ENCODE peak calls at places on chromosomes 7 and 10, in five cellular contexts. L is A549, C is psoas muscle, Q is RWPE1, P is transverse colon. E is an unnamed sample.

GRCh38 chr7:30923774-30924413 is 12.2 kb downstream of the AQP1 start:
- DNase-seq in L (no peak), C (no peak), Q (no peak), P (peak), E (no peak)

GRCh38 chr7:16114633-16115032 is 306.7 kb downstream of the CRPPA start:
- DNase-seq in L (peak), C (no peak), Q (peak), P (no peak), E (no peak)

GRCh38 chr10:77293785-77294184 is 343.8 kb downstream of the KCNMA1 start:
- DNase-seq in L (no peak), C (no peak), Q (no peak), P (no peak), E (no peak)

GRCh38 chr10:118827466-118828155 is 72.8 kb upstream of the CACUL1 start:
- DNase-seq in L (no peak), C (no peak), Q (no peak), P (no peak), E (no peak)

GRCh38 chr10:133310789-133311188 is 2.1 kb downstream of the ZNF511 start:
- DNase-seq in L (no peak), C (no peak), Q (no peak), P (no peak), E (no peak)

GRCh38 chr10:130757821-130758489 is 553.6 kb downstream of the TCERG1L start:
- DNase-seq in L (no peak), C (no peak), Q (no peak), P (no peak), E (no peak)

GRCh38 chr7:47254081-47255006 is 327.6 kb downstream of the TNS3 start:
- DNase-seq in L (peak), C (peak), Q (peak), P (peak), E (peak)

GRCh38 chr7:768881-769504 is 41.9 kb upstream of the PRKAR1B start:
- DNase-seq in L (no peak), C (peak), Q (no peak), P (no peak), E (no peak)

GRCh38 chr7:86818903-86819302 is 175.2 kb downstream of the GRM3 start:
- DNase-seq in L (no peak), C (no peak), Q (no peak), P (no peak), E (no peak)

GRCh38 chr10:84593546-84593945 is 265.2 kb downstream of the CCSER2 start:
- DNase-seq in L (no peak), C (no peak), Q (no peak), P (no peak), E (no peak)

GRCh38 chr7:33674804-33675411 is 230.4 kb upstream of the BMPER start:
- DNase-seq in L (no peak), C (no peak), Q (no peak), P (no peak), E (no peak)

GRCh38 chr10:63708421-63708820 is 187.2 kb downstream of the REEP3 start:
- DNase-seq in L (no peak), C (no peak), Q (no peak), P (no peak), E (no peak)

GRCh38 chr7:18505870-18506460 is 10.4 kb downstream of the HDAC9 start:
- DNase-seq in L (no peak), C (no peak), Q (no peak), P (no peak), E (no peak)

GRCh38 chr10:71433116-71433982 is 36.6 kb downstream of the CDH23 start:
- DNase-seq in L (no peak), C (no peak), Q (no peak), P (no peak), E (no peak)

GRCh38 chr7:154672659-154673415 is 330.1 kb downstream of the PAXIP1 start:
- DNase-seq in L (no peak), C (no peak), Q (peak), P (no peak), E (no peak)

GRCh38 chr10:59011972-59012632 is 164.3 kb upstream of the PHYHIPL start:
- DNase-seq in L (no peak), C (no peak), Q (no peak), P (no peak), E (no peak)

GRCh38 chr10:132143162-132143561 is 43.6 kb upstream of the DPYSL4 start:
- DNase-seq in L (no peak), C (peak), Q (no peak), P (no peak), E (peak)

GRCh38 chr7:118080947-118081346 is 103.0 kb upstream of the LSM8 start:
- DNase-seq in L (peak), C (no peak), Q (peak), P (no peak), E (no peak)

GRCh38 chr10:43216931-43217562 is 49.8 kb downstream of the RASGEF1A start:
- DNase-seq in L (no peak), C (peak), Q (no peak), P (no peak), E (peak)

GRCh38 chr10:115272482-115272881 is 179.3 kb downstream of the ATRNL1 start:
- DNase-seq in L (no peak), C (no peak), Q (no peak), P (no peak), E (no peak)

GRCh38 chr10:61024801-61025201 is 80.8 kb upstream of the RHOBTB1 start:
- DNase-seq in L (peak), C (no peak), Q (no peak), P (no peak), E (no peak)

GRCh38 chr7:26500749-26501352 is 209.2 kb downstream of the SNX10 start:
- DNase-seq in L (peak), C (no peak), Q (peak), P (no peak), E (no peak)

GRCh38 chr7:87091487-87092066 is 32.1 kb upstream of the ELAPOR2 start:
- DNase-seq in L (no peak), C (no peak), Q (no peak), P (no peak), E (no peak)

GRCh38 chr7:156827587-156828203 is 65.3 kb downstream of the LMBR1 start:
- DNase-seq in L (peak), C (no peak), Q (peak), P (no peak), E (no peak)

GRCh38 chr10:60230892-60231291 is 158.8 kb downstream of the ANK3 start:
- DNase-seq in L (no peak), C (no peak), Q (no peak), P (no peak), E (no peak)

GRCh38 chr10:11159543-11160215 is 142.0 kb downstream of the CELF2 start:
- DNase-seq in L (no peak), C (no peak), Q (no peak), P (no peak), E (no peak)

GRCh38 chr7:158702196-158702595 is 2.4 kb downstream of the NCAPG2 start:
- DNase-seq in L (no peak), C (no peak), Q (no peak), P (no peak), E (no peak)

GRCh38 chr7:1112109-1112508 is 24.2 kb downstream of the GPER1 start:
- DNase-seq in L (no peak), C (no peak), Q (no peak), P (no peak), E (no peak)

GRCh38 chr10:92208736-92209135 is 82.1 kb downstream of the CPEB3 start:
- DNase-seq in L (no peak), C (no peak), Q (no peak), P (no peak), E (no peak)

GRCh38 chr7:20532841-20533240 is 82.6 kb upstream of the ABCB5 start:
- DNase-seq in L (no peak), C (no peak), Q (no peak), P (no peak), E (no peak)

GRCh38 chr10:12500406-12501303 is 151.3 kb downstream of the CAMK1D start:
- DNase-seq in L (no peak), C (no peak), Q (no peak), P (no peak), E (no peak)

GRCh38 chr7:38723327-38723726 is 92.2 kb upstream of the AMPH start:
- DNase-seq in L (no peak), C (no peak), Q (no peak), P (no peak), E (no peak)

GRCh38 chr7:86904949-86905834 is 154.3 kb downstream of the ELAPOR2 start:
- DNase-seq in L (peak), C (no peak), Q (no peak), P (no peak), E (no peak)

GRCh38 chr7:91953618-91954017 is 13.0 kb downstream of the AKAP9 start:
- DNase-seq in L (peak), C (no peak), Q (peak), P (no peak), E (no peak)

GRCh38 chr7:144130730-144131129 is 7.8 kb downstream of the OR2A14 start:
- DNase-seq in L (no peak), C (no peak), Q (no peak), P (no peak), E (no peak)

GRCh38 chr7:92192326-92192725 is 13.4 kb upstream of the LRRD1 start:
- DNase-seq in L (no peak), C (no peak), Q (no peak), P (no peak), E (no peak)

GRCh38 chr7:73369009-73369408 is 41.0 kb downstream of the FKBP6 start:
- DNase-seq in L (no peak), C (no peak), Q (no peak), P (no peak), E (no peak)

GRCh38 chr7:32164341-32164996 is 94.3 kb upstream of the PDE1C start:
- DNase-seq in L (peak), C (no peak), Q (peak), P (peak), E (no peak)

GRCh38 chr10:110356628-110357245 is 52.0 kb upstream of the SMNDC1 start:
- DNase-seq in L (peak), C (no peak), Q (peak), P (peak), E (no peak)

DNA sequence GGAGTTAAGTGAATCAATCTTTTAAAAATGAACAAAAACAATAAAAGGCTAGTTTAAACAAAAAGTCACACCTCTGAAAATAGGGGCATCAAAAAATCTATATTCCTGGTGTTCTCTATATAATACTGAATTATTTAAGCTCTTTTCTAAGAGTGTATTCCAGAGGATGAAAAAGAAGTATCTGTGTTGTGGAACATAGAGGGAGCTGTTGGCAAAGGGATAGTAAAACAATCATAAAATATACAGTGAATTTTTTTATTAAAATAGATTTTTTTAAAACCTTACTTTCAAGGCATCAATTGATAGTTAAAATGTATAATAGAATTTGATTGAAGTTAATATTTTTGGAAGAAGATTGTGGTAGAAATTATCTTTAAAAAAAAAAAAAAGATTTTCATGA is 1409.1 kb upstream of the CELF2 start:
- DNase-seq in L (no peak), C (no peak), Q (no peak), P (no peak), E (no peak)
- TF ChIP-seq CTCF in L (no peak), C (no peak), Q (peak), P (peak), E (no peak)

DNA sequence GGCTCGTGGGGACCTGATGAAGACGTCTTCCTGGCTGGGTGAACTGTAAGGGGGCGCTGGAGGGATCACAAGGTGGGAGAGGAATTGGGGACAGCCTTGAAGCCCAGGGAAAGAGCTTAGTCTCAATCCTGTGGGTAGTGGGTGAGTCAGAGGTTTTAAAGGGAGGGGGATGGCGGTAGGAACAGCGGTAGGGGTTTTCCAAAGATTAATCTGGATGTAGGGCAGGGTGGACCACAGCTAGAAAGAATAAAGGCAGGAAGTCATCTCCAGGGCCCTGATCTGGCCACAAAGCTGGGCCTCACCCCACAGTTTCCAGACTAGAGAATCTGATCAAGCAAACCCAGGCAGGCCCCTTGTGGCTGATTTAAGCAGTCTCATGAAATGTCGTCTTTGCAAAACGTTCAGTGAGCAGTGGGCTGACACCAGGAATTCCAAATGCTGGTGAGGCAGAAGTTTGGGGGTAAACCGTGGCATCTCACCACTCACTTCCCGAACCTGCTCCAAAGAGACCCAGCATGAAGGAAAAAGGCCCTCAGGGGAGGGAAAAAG is 65.3 kb downstream of the CALML3 start:
- DNase-seq in L (peak), C (no peak), Q (no peak), P (no peak), E (no peak)
- TF ChIP-seq CTCF in L (peak), C (no peak), Q (no peak), P (no peak), E (no peak)

DNA sequence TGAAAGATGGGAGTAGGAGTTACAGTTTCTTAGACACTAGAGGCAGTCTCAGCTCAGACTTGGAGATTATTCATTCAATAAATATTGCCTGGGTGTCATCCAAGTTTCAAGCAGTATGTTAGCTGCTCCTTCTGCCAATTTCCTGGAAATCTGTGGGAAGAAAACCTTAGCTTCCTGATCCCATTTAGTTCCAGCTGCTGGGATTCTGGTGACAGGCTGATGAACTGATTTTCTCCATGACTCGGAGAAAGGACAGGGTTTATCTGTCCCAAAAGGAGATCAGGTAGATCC is 95.8 kb downstream of the CLEC2L start:
- DNase-seq in L (no peak), C (no peak), Q (peak), P (no peak), E (no peak)
- TF ChIP-seq CTCF in L (no peak), C (no peak), Q (no peak), P (no peak), E (no peak)

GRCh38 chr10:53841746-53842145 is 959.3 kb downstream of the PCDH15 start:
- DNase-seq in L (no peak), C (no peak), Q (no peak), P (no peak), E (no peak)
- TF ChIP-seq CTCF in L (no peak), C (no peak), Q (no peak), P (no peak), E (no peak)

DNA sequence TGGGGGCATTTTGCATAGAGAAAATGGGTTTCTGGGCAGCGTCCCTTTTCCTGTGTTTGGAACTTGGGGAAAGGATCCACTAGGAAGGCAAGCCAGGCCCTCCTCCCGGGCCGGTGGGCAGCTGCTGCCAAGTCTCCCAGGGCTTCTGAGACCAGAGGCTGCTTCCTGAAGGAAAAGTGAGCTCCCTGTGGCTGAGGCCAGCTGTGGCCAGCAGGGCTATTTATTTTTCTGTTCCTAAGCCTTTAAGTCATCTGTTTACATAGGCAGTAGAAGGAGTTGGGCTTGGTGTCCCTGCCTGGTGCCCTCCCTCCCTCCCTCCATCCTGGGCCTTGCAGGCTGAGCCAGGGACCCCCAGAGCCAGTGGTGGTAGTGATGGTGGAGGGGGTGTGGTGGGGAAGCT is 70.5 kb upstream of the COL13A1 start:
- DNase-seq in L (peak), C (no peak), Q (no peak), P (no peak), E (no peak)
- TF ChIP-seq CTCF in L (no peak), C (no peak), Q (no peak), P (no peak), E (no peak)

GRCh38 chr7:139985811-139986210 is 76.9 kb downstream of the PARP12 start:
- DNase-seq in L (no peak), C (no peak), Q (no peak), P (no peak), E (no peak)

GRCh38 chr7:139990571-139990970 is 72.2 kb downstream of the PARP12 start:
- DNase-seq in L (no peak), C (no peak), Q (no peak), P (no peak), E (no peak)

GRCh38 chr7:139990142-139990535 is 72.6 kb downstream of the PARP12 start:
- DNase-seq in L (no peak), C (no peak), Q (no peak), P (no peak), E (no peak)

GRCh38 chr7:139989366-139990141 is 73.2 kb downstream of the PARP12 start:
- DNase-seq in L (no peak), C (no peak), Q (no peak), P (no peak), E (no peak)

GRCh38 chr7:139987691-139988516 is 74.8 kb downstream of the PARP12 start:
- DNase-seq in L (no peak), C (no peak), Q (no peak), P (no peak), E (no peak)
- TF ChIP-seq CTCF in L (no peak), C (no peak), Q (no peak), P (no peak), E (no peak)

GRCh38 chr10:8908013-8908412 is 853.5 kb downstream of the GATA3 start:
- DNase-seq in L (no peak), C (no peak), Q (no peak), P (no peak), E (no peak)
- TF ChIP-seq CTCF in L (no peak), C (no peak), Q (no peak), P (no peak), E (no peak)